ENCODE peak calls at places on chromosomes 12 and 14, in seven cellular contexts. I, V, Q, H, B, K and E are unnamed samples. For H3K27me3, the result is how much of the 10 kb centered on the place peaks cover.

GRCh38 chr14:100979780-100980179 is 76.3 kb upstream of the RTL1 start:
- DNase-seq in K (no peak), H (no peak), I (no peak), V (no peak), B (no peak), Q (no peak), E (no peak)

GRCh38 chr14:64762044-64763034 is 58.1 kb downstream of the PLEKHG3 start:
- DNase-seq in I (peak), K (peak), H (no peak), V (peak), Q (peak), B (peak), E (peak)

GRCh38 chr12:18752280-18752920 is 14.5 kb downstream of the CAPZA3 start:
- DNase-seq in Q (no peak), B (no peak), H (no peak), V (peak), K (no peak), I (no peak), E (no peak)

GRCh38 chr12:54373619-54374554 is 9.6 kb upstream of the GPR84 start:
- DNase-seq in B (no peak), K (no peak), Q (no peak), V (no peak), I (no peak), H (no peak), E (no peak)

GRCh38 chr14:57461777-57462320 is 31.8 kb downstream of the CCDC198 start:
- DNase-seq in Q (no peak), I (no peak), V (no peak), B (no peak), K (no peak), H (no peak), E (no peak)

GRCh38 chr14:104400355-104400754 is 179.2 kb upstream of the C14orf180 start:
- DNase-seq in B (no peak), Q (no peak), I (no peak), V (no peak), K (no peak), H (no peak), E (no peak)

GRCh38 chr12:42584539-42585174 is 4.9 kb downstream of the PRICKLE1 start:
- DNase-seq in V (no peak), I (no peak), B (no peak), Q (peak), H (no peak), K (no peak), E (no peak)

GRCh38 chr14:59139324-59139723 is 49.1 kb upstream of the DAAM1 start:
- DNase-seq in Q (no peak), K (no peak), I (no peak), B (no peak), H (no peak), V (no peak), E (no peak)

GRCh38 chr12:121799842-121800693 is 3.7 kb upstream of the SETD1B start:
- DNase-seq in H (peak), Q (peak), I (peak), B (peak), K (peak), V (peak), E (peak)

GRCh38 chr12:70657621-70658286 is 20.5 kb upstream of the PTPRB start:
- DNase-seq in Q (no peak), K (no peak), I (no peak), V (no peak), B (no peak), H (no peak), E (no peak)

GRCh38 chr14:104424406-104425072 is 155.0 kb upstream of the C14orf180 start:
- DNase-seq in I (no peak), H (peak), B (peak), Q (peak), V (peak), K (no peak), E (peak)

GRCh38 chr12:103495783-103496456 is at the start of gene C12orf42:
- DNase-seq in Q (peak), K (peak), I (peak), V (no peak), B (no peak), H (no peak), E (no peak)

GRCh38 chr12:66862586-66862985 is 183.7 kb upstream of the GRIP1 start:
- DNase-seq in Q (no peak), K (no peak), H (no peak), V (no peak), B (no peak), I (no peak), E (no peak)

GRCh38 chr14:71610149-71610548 is 322.1 kb upstream of the RGS6 start:
- DNase-seq in V (no peak), Q (no peak), B (no peak), H (no peak), K (no peak), I (no peak), E (no peak)

GRCh38 chr12:29698756-29699155 is 85.0 kb downstream of the TMTC1 start:
- DNase-seq in V (no peak), B (no peak), H (no peak), K (no peak), I (no peak), Q (no peak), E (no peak)

GRCh38 chr12:105474672-105475071 is 144.2 kb downstream of the C12orf75 start:
- DNase-seq in V (no peak), H (no peak), K (no peak), B (no peak), Q (no peak), I (no peak), E (no peak)

GRCh38 chr12:59357811-59358210 is 238.0 kb upstream of the SLC16A7 start:
- DNase-seq in Q (no peak), K (no peak), I (no peak), B (no peak), V (no peak), H (no peak), E (no peak)

GRCh38 chr14:96737869-96738268 is 59.3 kb upstream of the VRK1 start:
- DNase-seq in Q (no peak), K (no peak), B (no peak), I (no peak), H (no peak), V (no peak), E (no peak)

GRCh38 chr14:96735509-96735908 is 61.7 kb upstream of the VRK1 start:
- DNase-seq in B (no peak), K (no peak), I (no peak), V (no peak), H (no peak), Q (peak), E (no peak)

GRCh38 chr14:96741151-96741977 is 55.8 kb upstream of the VRK1 start:
- DNase-seq in K (peak), V (peak), B (peak), I (peak), Q (peak), H (no peak), E (peak)

GRCh38 chr14:96734076-96734622 is 63.0 kb upstream of the VRK1 start:
- DNase-seq in I (no peak), B (no peak), H (no peak), K (no peak), Q (no peak), V (no peak), E (no peak)

DNA sequence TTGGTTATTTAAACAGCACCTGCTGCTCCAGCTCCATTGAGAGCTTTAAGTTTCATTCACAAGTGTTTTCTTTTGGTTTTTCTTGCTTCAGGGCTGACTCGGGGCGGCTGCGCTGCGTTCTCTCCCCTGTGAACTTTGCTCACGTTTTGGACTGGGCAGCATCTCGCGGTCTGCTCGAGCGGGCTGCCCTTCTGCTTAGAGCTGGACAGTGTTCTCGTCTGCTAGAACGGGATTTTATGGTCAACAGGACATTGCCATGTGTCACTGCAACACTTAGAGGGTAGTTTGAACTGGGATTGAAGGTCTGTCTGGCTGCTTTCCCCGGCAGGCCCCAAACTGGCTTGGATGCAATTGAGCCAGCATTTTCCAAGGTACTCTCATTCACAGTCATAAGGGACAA is 57.7 kb upstream of the VRK1 start:
- DNase-seq in H (no peak), V (no peak), K (no peak), Q (no peak), B (no peak), I (no peak), E (no peak)
- H3K27me3 ChIP-seq in H (half or more), V (under half), K (half or more), Q (under half), B (under half), I (half or more), E (under half)

GRCh38 chr12:1518486-1518762 is 76.0 kb downstream of the FBXL14 start:
- DNase-seq in Q (no peak), K (no peak), H (no peak), V (no peak), I (no peak), B (no peak), E (no peak)

GRCh38 chr12:1515428-1515827 is 79.0 kb downstream of the FBXL14 start:
- DNase-seq in V (no peak), B (no peak), K (no peak), Q (no peak), H (no peak), I (no peak), E (no peak)

GRCh38 chr12:1517734-1518485 is 76.5 kb downstream of the FBXL14 start:
- DNase-seq in I (no peak), H (no peak), B (no peak), V (no peak), Q (no peak), K (no peak), E (no peak)

GRCh38 chr12:1518763-1519516 is 75.4 kb downstream of the FBXL14 start:
- DNase-seq in H (no peak), K (no peak), Q (no peak), B (peak), I (no peak), V (no peak), E (no peak)

DNA sequence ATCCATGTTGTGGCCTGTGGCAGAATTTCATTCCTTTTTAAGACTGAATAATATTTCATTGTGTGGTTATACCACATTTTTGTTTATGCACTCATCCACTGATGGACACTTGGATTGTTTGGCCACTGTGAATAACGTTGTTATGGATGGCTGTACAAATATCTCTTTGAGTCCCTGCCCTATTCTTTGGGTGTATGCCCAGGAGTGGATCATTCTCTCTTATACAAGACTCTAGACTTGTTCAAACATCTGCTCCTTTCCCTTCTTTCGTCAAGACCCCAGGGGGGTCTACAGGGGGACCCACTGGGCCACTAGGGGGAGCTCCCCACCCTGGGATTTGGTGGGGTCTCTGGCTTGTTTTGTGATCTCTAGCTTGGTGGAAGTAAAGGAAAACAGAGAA is 77.4 kb downstream of the FBXL14 start:
- DNase-seq in I (no peak), B (no peak), Q (peak), H (no peak), V (no peak), K (no peak), E (no peak)
- TF ChIP-seq CTCF in I (peak), B (no peak), Q (peak), H (no peak), V (no peak), K (no peak), E (no peak)

GRCh38 chr12:86118161-86118560 is 138.0 kb downstream of the MGAT4C start:
- DNase-seq in B (no peak), K (no peak), V (no peak), I (no peak), H (no peak), Q (no peak), E (no peak)

GRCh38 chr12:86117711-86118110 is 138.5 kb downstream of the MGAT4C start:
- DNase-seq in H (no peak), K (no peak), Q (no peak), B (no peak), V (no peak), I (no peak), E (no peak)

GRCh38 chr12:86122846-86123468 is 133.2 kb downstream of the MGAT4C start:
- DNase-seq in Q (no peak), H (no peak), K (no peak), V (no peak), I (no peak), B (no peak), E (no peak)
- TF ChIP-seq EP300 in Q (no peak), H (no peak), K (no peak), V (no peak), I (no peak), B (no peak), E (no peak)

DNA sequence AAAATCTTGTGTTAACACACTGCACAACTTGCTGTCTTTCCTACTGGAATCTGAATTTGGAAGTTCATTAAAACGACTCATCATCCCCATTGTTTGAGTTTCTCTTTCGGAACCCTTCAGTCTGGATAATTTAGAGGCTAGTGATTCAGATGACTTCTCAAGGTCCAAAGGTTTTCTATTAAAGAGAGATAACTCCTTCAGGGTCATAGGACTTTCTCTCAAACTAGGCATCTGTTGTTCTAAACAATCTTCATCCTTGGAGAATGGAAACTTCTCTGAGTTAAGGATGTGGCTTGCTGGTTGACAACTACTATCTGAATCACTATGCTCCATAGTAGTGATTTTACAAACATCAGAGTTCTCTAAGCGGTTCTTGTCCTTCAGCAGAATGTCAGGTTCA is 4.4 kb downstream of the MLH3 start:
- DNase-seq in I (no peak), K (no peak), H (no peak), Q (no peak), B (no peak), V (no peak), E (no peak)
- H3K27me3 ChIP-seq in I (under half), K (under half), H (under half), Q (under half), B (under half), V (under half), E (under half)

DNA sequence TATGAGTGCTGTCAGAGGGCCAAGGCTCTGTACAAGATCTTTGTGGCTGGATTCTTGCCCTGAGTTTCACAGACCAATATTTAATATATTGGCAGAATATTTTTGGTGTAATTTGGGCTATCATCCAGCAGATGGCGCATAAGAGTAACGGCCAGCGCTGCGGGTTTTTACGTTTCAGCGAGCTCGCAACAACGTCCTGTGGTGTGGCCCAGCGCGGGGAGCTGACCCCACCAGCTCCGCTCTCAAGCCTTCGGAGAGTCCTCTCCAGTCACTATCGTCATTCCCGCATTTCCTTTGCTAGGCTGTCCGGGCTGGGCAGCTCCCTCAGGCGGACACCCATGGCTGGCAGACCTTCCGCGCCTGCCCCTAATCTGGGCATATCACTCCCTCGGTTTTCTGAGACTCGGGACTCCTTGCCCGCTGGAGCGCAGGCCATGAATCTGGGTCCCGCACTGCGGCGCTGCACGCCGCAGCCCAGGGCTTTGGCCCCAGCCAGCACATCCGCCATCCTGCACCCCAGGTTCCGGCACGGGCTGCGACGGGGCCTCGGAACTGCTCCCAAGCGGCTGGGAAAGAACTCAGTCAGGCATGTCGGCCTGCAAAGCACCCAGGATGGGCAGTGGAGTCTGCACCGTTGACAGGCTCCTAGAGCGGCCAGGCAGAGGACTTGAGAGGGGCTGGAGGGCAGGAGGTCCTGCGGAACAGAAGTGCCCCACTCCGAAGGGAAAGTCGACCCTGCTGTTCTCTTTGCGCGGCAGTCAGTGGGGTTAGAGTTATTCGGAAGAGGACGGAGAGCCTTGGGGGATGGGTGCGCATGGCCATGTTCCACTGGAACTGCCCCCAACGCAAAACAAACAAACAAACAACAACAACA is 18.4 kb downstream of the OLR1 start:
- DNase-seq in H (peak), I (peak), B (peak), Q (peak), K (peak), V (peak), E (peak)
- TF ChIP-seq CTCF in H (peak), I (peak), B (peak), Q (peak), K (peak), V (peak), E (peak)